ENCODE peak calls at places on chromosome 19, in five cellular contexts. One of them, this sample, is unnamed.
A peak's percentile ranks its signal among the peaks of the same experiment; 100 is the strongest.

GRCh38 chr19:40862785-40863184 is 12.5 kb upstream of the CYP2A6 start:
- DNase-seq in RWPE1: no peak
- DNase-seq in HepG2: no peak
- DNase-seq in activated CD8-positive, alpha-beta memory T cell treated with anti-CD3 and anti-CD28 coated beads for 1 hour: no peak
- DNase-seq in left lung: no peak
- DNase-seq in this sample: no peak

GRCh38 chr19:56126983-56127780 is 6.1 kb upstream of the ZNF787 start:
- DNase-seq in RWPE1: no peak
- DNase-seq in HepG2: peak; percentile 36
- DNase-seq in activated CD8-positive, alpha-beta memory T cell treated with anti-CD3 and anti-CD28 coated beads for 1 hour: no peak
- DNase-seq in left lung: no peak
- DNase-seq in this sample: no peak

GRCh38 chr19:10699650-10700335 is 1.4 kb upstream of the QTRT1 start:
- DNase-seq in RWPE1: peak; percentile 42
- DNase-seq in HepG2: peak; percentile 35
- DNase-seq in activated CD8-positive, alpha-beta memory T cell treated with anti-CD3 and anti-CD28 coated beads for 1 hour: peak; percentile 55
- DNase-seq in left lung: no peak
- DNase-seq in this sample: peak; percentile 63

GRCh38 chr19:14555918-14556661 is 15.8 kb downstream of the NDUFB7 start:
- DNase-seq in RWPE1: no peak
- DNase-seq in HepG2: no peak
- DNase-seq in activated CD8-positive, alpha-beta memory T cell treated with anti-CD3 and anti-CD28 coated beads for 1 hour: no peak
- DNase-seq in left lung: no peak
- DNase-seq in this sample: no peak

GRCh38 chr19:32917612-32917996 is 48.0 kb upstream of the SLC7A9 start:
- DNase-seq in RWPE1: no peak
- DNase-seq in HepG2: no peak
- DNase-seq in activated CD8-positive, alpha-beta memory T cell treated with anti-CD3 and anti-CD28 coated beads for 1 hour: no peak
- DNase-seq in left lung: no peak
- DNase-seq in this sample: no peak

GRCh38 chr19:15199652-15200574 is 882 bp downstream of the NOTCH3 start:
- DNase-seq in RWPE1: no peak
- DNase-seq in HepG2: no peak
- DNase-seq in activated CD8-positive, alpha-beta memory T cell treated with anti-CD3 and anti-CD28 coated beads for 1 hour: no peak
- DNase-seq in left lung: no peak
- DNase-seq in this sample: peak; percentile 48

GRCh38 chr19:47357788-47358680 is 8.9 kb downstream of the DHX34 start:
- DNase-seq in RWPE1: no peak
- DNase-seq in HepG2: peak; percentile 22
- DNase-seq in activated CD8-positive, alpha-beta memory T cell treated with anti-CD3 and anti-CD28 coated beads for 1 hour: no peak
- DNase-seq in left lung: no peak
- DNase-seq in this sample: peak; percentile 9

GRCh38 chr19:15035795-15036311 is 13.4 kb upstream of the CASP14 start:
- DNase-seq in RWPE1: no peak
- DNase-seq in HepG2: no peak
- DNase-seq in activated CD8-positive, alpha-beta memory T cell treated with anti-CD3 and anti-CD28 coated beads for 1 hour: no peak
- DNase-seq in left lung: no peak
- DNase-seq in this sample: no peak

GRCh38 chr19:49853852-49854849 is 3.2 kb downstream of the PTOV1 start:
- DNase-seq in RWPE1: no peak
- DNase-seq in HepG2: no peak
- DNase-seq in activated CD8-positive, alpha-beta memory T cell treated with anti-CD3 and anti-CD28 coated beads for 1 hour: no peak
- DNase-seq in left lung: no peak
- DNase-seq in this sample: no peak

GRCh38 chr19:35563207-35563829 is at the start of gene ATP4A:
- DNase-seq in RWPE1: no peak
- DNase-seq in HepG2: no peak
- DNase-seq in activated CD8-positive, alpha-beta memory T cell treated with anti-CD3 and anti-CD28 coated beads for 1 hour: no peak
- DNase-seq in left lung: no peak
- DNase-seq in this sample: no peak

GRCh38 chr19:5691205-5691929 is 1.3 kb downstream of the RPL36 start:
- DNase-seq in RWPE1: peak; percentile 54
- DNase-seq in HepG2: no peak
- DNase-seq in activated CD8-positive, alpha-beta memory T cell treated with anti-CD3 and anti-CD28 coated beads for 1 hour: no peak
- DNase-seq in left lung: no peak
- DNase-seq in this sample: no peak

GRCh38 chr19:17739121-17739875 is 12.0 kb upstream of the FCHO1 start:
- DNase-seq in RWPE1: no peak
- DNase-seq in HepG2: no peak
- DNase-seq in activated CD8-positive, alpha-beta memory T cell treated with anti-CD3 and anti-CD28 coated beads for 1 hour: no peak
- DNase-seq in left lung: no peak
- DNase-seq in this sample: no peak

GRCh38 chr19:39816287-39817048 is 17.5 kb downstream of the DYRK1B start:
- DNase-seq in RWPE1: no peak
- DNase-seq in HepG2: no peak
- DNase-seq in activated CD8-positive, alpha-beta memory T cell treated with anti-CD3 and anti-CD28 coated beads for 1 hour: no peak
- DNase-seq in left lung: no peak
- DNase-seq in this sample: no peak

GRCh38 chr19:38544569-38545315 is 73.0 kb downstream of the MAP4K1 start:
- DNase-seq in RWPE1: no peak
- DNase-seq in HepG2: no peak
- DNase-seq in activated CD8-positive, alpha-beta memory T cell treated with anti-CD3 and anti-CD28 coated beads for 1 hour: no peak
- DNase-seq in left lung: no peak
- DNase-seq in this sample: no peak

GRCh38 chr19:22595918-22596341 is 38.2 kb upstream of the ZNF492 start:
- DNase-seq in RWPE1: no peak
- DNase-seq in HepG2: no peak
- DNase-seq in activated CD8-positive, alpha-beta memory T cell treated with anti-CD3 and anti-CD28 coated beads for 1 hour: no peak
- DNase-seq in left lung: no peak
- DNase-seq in this sample: no peak

GRCh38 chr19:3336680-3337523 is 29.5 kb upstream of the NFIC start:
- DNase-seq in RWPE1: no peak
- DNase-seq in HepG2: peak; percentile 24
- DNase-seq in activated CD8-positive, alpha-beta memory T cell treated with anti-CD3 and anti-CD28 coated beads for 1 hour: no peak
- DNase-seq in left lung: peak; percentile 82
- DNase-seq in this sample: no peak

GRCh38 chr19:38319421-38320258 is at the start of gene KCNK6:
- DNase-seq in RWPE1: no peak
- DNase-seq in HepG2: no peak
- DNase-seq in activated CD8-positive, alpha-beta memory T cell treated with anti-CD3 and anti-CD28 coated beads for 1 hour: peak; percentile 17
- DNase-seq in left lung: peak; percentile 79
- DNase-seq in this sample: peak; percentile 65

GRCh38 chr19:13398780-13399726 is 107.2 kb downstream of the CACNA1A start:
- DNase-seq in RWPE1: peak; percentile 97
- DNase-seq in HepG2: no peak
- DNase-seq in activated CD8-positive, alpha-beta memory T cell treated with anti-CD3 and anti-CD28 coated beads for 1 hour: no peak
- DNase-seq in left lung: no peak
- DNase-seq in this sample: no peak

GRCh38 chr19:14536926-14537692 is 7.7 kb downstream of the TECR start:
- DNase-seq in RWPE1: peak; percentile 94
- DNase-seq in HepG2: no peak
- DNase-seq in activated CD8-positive, alpha-beta memory T cell treated with anti-CD3 and anti-CD28 coated beads for 1 hour: no peak
- DNase-seq in left lung: peak; percentile 86
- DNase-seq in this sample: no peak

GRCh38 chr19:54256250-54257115 is 590 bp downstream of the LILRB5 start:
- DNase-seq in RWPE1: no peak
- DNase-seq in HepG2: no peak
- DNase-seq in activated CD8-positive, alpha-beta memory T cell treated with anti-CD3 and anti-CD28 coated beads for 1 hour: no peak
- DNase-seq in left lung: no peak
- DNase-seq in this sample: no peak

GRCh38 chr19:16118489-16119033 is 6.9 kb downstream of the RAB8A start:
- DNase-seq in RWPE1: no peak
- DNase-seq in HepG2: no peak
- DNase-seq in activated CD8-positive, alpha-beta memory T cell treated with anti-CD3 and anti-CD28 coated beads for 1 hour: no peak
- DNase-seq in left lung: peak; percentile 69
- DNase-seq in this sample: no peak

GRCh38 chr19:3855321-3855720 is 13.5 kb downstream of the ZFR2 start:
- DNase-seq in RWPE1: peak; percentile 35
- DNase-seq in HepG2: peak; percentile 76
- DNase-seq in activated CD8-positive, alpha-beta memory T cell treated with anti-CD3 and anti-CD28 coated beads for 1 hour: no peak
- DNase-seq in left lung: no peak
- DNase-seq in this sample: no peak

GRCh38 chr19:28553764-28554163 is 659.2 kb downstream of the UQCRFS1 start:
- DNase-seq in RWPE1: no peak
- DNase-seq in HepG2: no peak
- DNase-seq in activated CD8-positive, alpha-beta memory T cell treated with anti-CD3 and anti-CD28 coated beads for 1 hour: no peak
- DNase-seq in left lung: no peak
- DNase-seq in this sample: no peak

GRCh38 chr19:590396-590745 is 690 bp downstream of the HCN2 start:
- DNase-seq in RWPE1: no peak
- DNase-seq in HepG2: no peak
- DNase-seq in activated CD8-positive, alpha-beta memory T cell treated with anti-CD3 and anti-CD28 coated beads for 1 hour: no peak
- DNase-seq in left lung: no peak
- DNase-seq in this sample: no peak

GRCh38 chr19:1189419-1189818 is 15.4 kb upstream of the SBNO2 start:
- DNase-seq in RWPE1: no peak
- DNase-seq in HepG2: no peak
- DNase-seq in activated CD8-positive, alpha-beta memory T cell treated with anti-CD3 and anti-CD28 coated beads for 1 hour: no peak
- DNase-seq in left lung: no peak
- DNase-seq in this sample: no peak

GRCh38 chr19:37654118-37654517 is 1.1 kb downstream of the ZFP30 start:
- DNase-seq in RWPE1: peak; percentile 9
- DNase-seq in HepG2: no peak
- DNase-seq in activated CD8-positive, alpha-beta memory T cell treated with anti-CD3 and anti-CD28 coated beads for 1 hour: no peak
- DNase-seq in left lung: no peak
- DNase-seq in this sample: no peak

GRCh38 chr19:19597809-19598306 is 20.6 kb downstream of the PBX4 start:
- DNase-seq in RWPE1: no peak
- DNase-seq in HepG2: peak; percentile 27
- DNase-seq in activated CD8-positive, alpha-beta memory T cell treated with anti-CD3 and anti-CD28 coated beads for 1 hour: no peak
- DNase-seq in left lung: no peak
- DNase-seq in this sample: no peak

This sample was measured in NCI-H526.